ENCODE peak calls at places on chromosome 13, in seven cellular contexts. R is T follicular helper cell, A is GM13976, K is NT2/D1, T is brain microvascular endothelial cell, S is amniotic stem cell, H is COR-L47. C is an unnamed sample.
A peak's percentile ranks its signal among the peaks of the same experiment; 100 is the strongest.

GRCh38 chr13:74061939-74062595 is 72.1 kb downstream of the KLF12 start:
- DNase-seq in R (no peak), A (peak; percentile 42), K (no peak), T (peak; percentile 71), S (no peak), H (no peak), C (peak; percentile 23)

GRCh38 chr13:45851171-45851889 is at the start of gene SIAH3:
- DNase-seq in R (no peak), A (no peak), K (no peak), T (peak; percentile 51), S (no peak), H (no peak), C (peak; percentile 28)

GRCh38 chr13:53648673-53649072 is 620.1 kb downstream of the OLFM4 start:
- DNase-seq in R (no peak), A (no peak), K (no peak), T (no peak), S (no peak), H (no peak), C (no peak)

GRCh38 chr13:91725646-91726045 is 327.2 kb downstream of the GPC5 start:
- DNase-seq in R (no peak), A (no peak), K (no peak), T (no peak), S (no peak), H (no peak), C (no peak)

GRCh38 chr13:89352384-89352783 is 1681.2 kb downstream of the SLITRK5 start:
- DNase-seq in R (no peak), A (no peak), K (no peak), T (no peak), S (no peak), H (no peak), C (no peak)

GRCh38 chr13:93029536-93029935 is 197.1 kb upstream of the GPC6 start:
- DNase-seq in R (no peak), A (no peak), K (no peak), T (peak; percentile 56), S (no peak), H (no peak), C (no peak)

GRCh38 chr13:100855151-100855550 is 180.6 kb upstream of the TMTC4 start:
- DNase-seq in R (no peak), A (no peak), K (no peak), T (no peak), S (no peak), H (no peak), C (no peak)

GRCh38 chr13:94776956-94777355 is 64.6 kb upstream of the SOX21 start:
- DNase-seq in R (no peak), A (no peak), K (no peak), T (no peak), S (no peak), H (no peak), C (no peak)

GRCh38 chr13:30792257-30793000 is 57.1 kb downstream of the ALOX5AP start:
- DNase-seq in R (no peak), A (no peak), K (peak; percentile 39), T (peak; percentile 93), S (peak; percentile 65), H (peak; percentile 26), C (peak; percentile 97)

GRCh38 chr13:98022210-98022609 is 68.7 kb downstream of the IPO5 start:
- DNase-seq in R (no peak), A (no peak), K (no peak), T (peak; percentile 88), S (no peak), H (no peak), C (peak; percentile 17)

GRCh38 chr13:26457212-26457611 is 100.3 kb upstream of the WASF3 start:
- DNase-seq in R (no peak), A (no peak), K (no peak), T (no peak), S (peak; percentile 3), H (no peak), C (no peak)

GRCh38 chr13:30292325-30292724 is 15.0 kb downstream of the KATNAL1 start:
- DNase-seq in R (no peak), A (no peak), K (no peak), T (no peak), S (no peak), H (no peak), C (no peak)

GRCh38 chr13:44268965-44269364 is 104.7 kb upstream of the SERP2 start:
- DNase-seq in R (no peak), A (no peak), K (no peak), T (no peak), S (no peak), H (no peak), C (no peak)

GRCh38 chr13:27628081-27628480 is 6.4 kb downstream of the POLR1D start:
- DNase-seq in R (no peak), A (no peak), K (no peak), T (no peak), S (no peak), H (no peak), C (no peak)

GRCh38 chr13:98293103-98293502 is 116.0 kb upstream of the RNF113B start:
- DNase-seq in R (no peak), A (no peak), K (no peak), T (no peak), S (no peak), H (peak; percentile 13), C (no peak)

GRCh38 chr13:93244141-93244917 is 17.7 kb downstream of the GPC6 start:
- DNase-seq in R (no peak), A (no peak), K (no peak), T (peak; percentile 56), S (no peak), H (no peak), C (no peak)

C was measured in dermis blood vessel endothelial cell.